ENCODE peak calls at places on chromosomes 5 and 9, in five cellular contexts. E, B, U, Q and T are unnamed samples.

GRCh38 chr5:111820072-111820471 is 63.1 kb upstream of the NREP start:
- DNase-seq in B (no peak), E (peak), Q (no peak), U (no peak), T (no peak)

GRCh38 chr5:172150514-172151425 is 37.3 kb downstream of the STK10 start:
- DNase-seq in Q (no peak), E (peak), B (peak), U (peak), T (no peak)

GRCh38 chr5:171261904-171262303 is 47.1 kb upstream of the TLX3 start:
- DNase-seq in E (no peak), B (no peak), U (no peak), Q (no peak), T (no peak)

GRCh38 chr5:153276151-153276550 is 214.3 kb upstream of the GRIA1 start:
- DNase-seq in E (peak), U (peak), Q (no peak), B (peak), T (no peak)

GRCh38 chr5:171462928-171463843 is 43.7 kb downstream of the FGF18 start:
- DNase-seq in E (no peak), B (no peak), Q (no peak), U (no peak), T (no peak)

GRCh38 chr5:912356-913091 is 19.8 kb downstream of the TRIP13 start:
- DNase-seq in U (peak), Q (no peak), E (peak), B (peak), T (no peak)

GRCh38 chr5:93357686-93358085 is 223.3 kb downstream of the NR2F1-AS1 start:
- DNase-seq in U (no peak), E (peak), Q (no peak), B (no peak), T (no peak)

GRCh38 chr5:109373932-109374331 is 35.8 kb downstream of the PJA2 start:
- DNase-seq in Q (no peak), B (no peak), E (no peak), U (no peak), T (no peak)

GRCh38 chr5:114101153-114101552 is 260.7 kb upstream of the KCNN2 start:
- DNase-seq in B (no peak), U (peak), Q (no peak), E (peak), T (no peak)

GRCh38 chr9:89376286-89376685 is 58.0 kb downstream of the SECISBP2 start:
- DNase-seq in U (no peak), Q (no peak), E (no peak), B (no peak), T (no peak)

GRCh38 chr9:81851340-81851739 is 76.9 kb upstream of the SPATA31D4 start:
- DNase-seq in E (no peak), B (no peak), U (no peak), Q (no peak), T (no peak)

GRCh38 chr9:76655970-76656369 is 108.3 kb upstream of the PCA3 start:
- DNase-seq in Q (no peak), U (no peak), E (no peak), B (no peak), T (no peak)

GRCh38 chr9:97954550-97954989 is 16.6 kb upstream of the HEMGN start:
- DNase-seq in U (peak), E (peak), Q (peak), B (peak), T (peak)

GRCh38 chr9:69193685-69194032 is 19.6 kb downstream of the TJP2 start:
- DNase-seq in B (no peak), E (no peak), Q (peak), U (no peak), T (no peak)

GRCh38 chr5:132109494-132110053 is 36.0 kb downstream of the CSF2 start:
- DNase-seq in U (no peak), E (no peak), Q (no peak), B (no peak), T (no peak)

GRCh38 chr5:155451106-155451505 is 437.6 kb downstream of the KIF4B start:
- DNase-seq in Q (no peak), U (no peak), B (no peak), E (no peak), T (no peak)

GRCh38 chr9:131657890-131658752 is 81.8 kb downstream of the RAPGEF1 start:
- DNase-seq in B (no peak), U (peak), E (peak), Q (no peak), T (no peak)